ENCODE peak calls at places on chromosomes 4 and X, in eight cellular contexts. U is MCF 10A, J is glutamatergic neuron, H is heart right ventricle, F is GM12865, Y is AG09309, Q is PC-3, C is NB4. D is an unnamed sample.

GRCh38 chrX:24879679-24880078 is 136.1 kb downstream of the ARX start:
- DNase-seq in Y (no peak), U (no peak), Q (no peak), J (no peak), H (no peak), F (no peak), C (no peak), D (no peak)

GRCh38 chr4:1597021-1597931 is 86.8 kb downstream of the FAM53A start:
- DNase-seq in F (no peak), C (no peak), H (peak; percentile 1), Q (no peak), J (peak; percentile 10), Y (no peak), U (no peak), D (no peak)

GRCh38 chr4:148444296-148445070 is 2.3 kb upstream of the NR3C2 start:
- DNase-seq in H (peak; percentile 55), J (peak; percentile 59), F (peak; percentile 18), C (no peak), Y (no peak), U (no peak), Q (peak; percentile 22), D (no peak)

GRCh38 chr4:159725571-159725970 is 622.7 kb downstream of the RAPGEF2 start:
- DNase-seq in Y (no peak), J (no peak), H (no peak), C (no peak), F (no peak), Q (peak; percentile 60), U (peak; percentile 17), D (no peak)

GRCh38 chr4:33067221-33067620 is 2347.1 kb downstream of the PCDH7 start:
- DNase-seq in C (no peak), Q (peak; percentile 24), H (no peak), Y (no peak), J (no peak), U (no peak), F (no peak), D (no peak)

GRCh38 chr4:147049940-147050852 is 104.5 kb upstream of the TTC29 start:
- DNase-seq in C (no peak), Q (peak; percentile 29), Y (no peak), F (no peak), U (peak; percentile 80), J (peak; percentile 63), H (no peak), D (no peak)

GRCh38 chr4:107945809-107946208 is 14.5 kb downstream of the CYP2U1 start:
- DNase-seq in Q (no peak), Y (no peak), J (no peak), H (no peak), U (no peak), C (no peak), F (no peak), D (no peak)

GRCh38 chr4:40003986-40004385 is 26.3 kb upstream of the PDS5A start:
- DNase-seq in C (peak; percentile 93), J (no peak), H (no peak), U (no peak), F (peak; percentile 6), Q (peak; percentile 20), Y (no peak), D (no peak)

GRCh38 chrX:20029728-20030127 is 38.9 kb upstream of the BCLAF3 start:
- DNase-seq in C (no peak), J (no peak), H (no peak), Q (peak; percentile 88), Y (no peak), F (peak; percentile 0), U (no peak), D (no peak)

GRCh38 chr4:122845760-122846159 is 19.1 kb downstream of the FGF2 start:
- DNase-seq in H (no peak), Y (no peak), F (peak; percentile 16), U (no peak), Q (no peak), C (no peak), J (no peak), D (no peak)

GRCh38 chr4:26992657-26993361 is 132.2 kb downstream of the STIM2 start:
- DNase-seq in F (peak; percentile 79), Y (peak; percentile 16), C (peak; percentile 78), U (peak; percentile 16), H (no peak), Q (no peak), J (no peak), D (peak; percentile 40)

GRCh38 chrX:11416600-11416999 is 123.4 kb downstream of the AMELX start:
- DNase-seq in J (no peak), Y (no peak), F (no peak), H (no peak), U (peak; percentile 55), Q (no peak), C (no peak), D (no peak)

GRCh38 chr4:21879187-21879586 is 69.4 kb downstream of the KCNIP4 start:
- DNase-seq in Q (peak; percentile 21), Y (no peak), U (peak; percentile 60), F (peak; percentile 4), C (peak; percentile 15), H (no peak), J (peak; percentile 27), D (no peak)

GRCh38 chrX:67780694-67781109 is 236.9 kb downstream of the AR start:
- DNase-seq in J (no peak), H (peak; percentile 58), Y (peak; percentile 92), C (peak; percentile 32), U (peak; percentile 92), F (peak; percentile 3), Q (peak; percentile 2), D (peak; percentile 88)

GRCh38 chr4:10730019-10730418 is 45.5 kb upstream of the CLNK start:
- DNase-seq in Y (no peak), C (no peak), U (no peak), J (no peak), F (peak; percentile 63), H (no peak), Q (no peak), D (no peak)

GRCh38 chrX:8738588-8739189 is 6.8 kb upstream of the ANOS1 start:
- DNase-seq in H (no peak), C (peak; percentile 55), Y (no peak), F (peak; percentile 26), J (peak; percentile 59), U (peak; percentile 52), Q (peak; percentile 74), D (peak; percentile 31)

GRCh38 chr4:95549246-95550138 is 719 bp upstream of the UNC5C start:
- DNase-seq in H (peak; percentile 75), J (peak; percentile 76), Q (no peak), U (peak; percentile 28), F (peak; percentile 81), Y (no peak), C (peak; percentile 68), D (no peak)

GRCh38 chr4:61245321-61245720 is 45.2 kb downstream of the ADGRL3 start:
- DNase-seq in U (no peak), H (no peak), F (no peak), Q (no peak), J (no peak), C (no peak), Y (no peak), D (no peak)

GRCh38 chr4:113603926-113604325 is 157.6 kb downstream of the CAMK2D start:
- DNase-seq in H (no peak), C (no peak), J (no peak), U (no peak), F (no peak), Y (no peak), Q (no peak), D (no peak)

GRCh38 chrX:54473993-54474859 is 21.8 kb downstream of the FGD1 start:
- DNase-seq in F (no peak), C (no peak), U (peak; percentile 77), H (no peak), Y (no peak), J (no peak), Q (peak; percentile 80), D (no peak)

GRCh38 chrX:149871940-149872339 is 9.0 kb upstream of the MAGEA8 start:
- DNase-seq in J (peak; percentile 46), C (peak; percentile 47), Y (no peak), U (peak; percentile 56), Q (peak; percentile 70), H (no peak), F (peak; percentile 58), D (no peak)
- TF ChIP-seq CTCF in J (peak; percentile 28), C (peak; percentile 52), Y (peak; percentile 17), U (peak; percentile 9), Q (peak; percentile 74), H (no peak), F (peak; percentile 67), D (no peak)

DNA sequence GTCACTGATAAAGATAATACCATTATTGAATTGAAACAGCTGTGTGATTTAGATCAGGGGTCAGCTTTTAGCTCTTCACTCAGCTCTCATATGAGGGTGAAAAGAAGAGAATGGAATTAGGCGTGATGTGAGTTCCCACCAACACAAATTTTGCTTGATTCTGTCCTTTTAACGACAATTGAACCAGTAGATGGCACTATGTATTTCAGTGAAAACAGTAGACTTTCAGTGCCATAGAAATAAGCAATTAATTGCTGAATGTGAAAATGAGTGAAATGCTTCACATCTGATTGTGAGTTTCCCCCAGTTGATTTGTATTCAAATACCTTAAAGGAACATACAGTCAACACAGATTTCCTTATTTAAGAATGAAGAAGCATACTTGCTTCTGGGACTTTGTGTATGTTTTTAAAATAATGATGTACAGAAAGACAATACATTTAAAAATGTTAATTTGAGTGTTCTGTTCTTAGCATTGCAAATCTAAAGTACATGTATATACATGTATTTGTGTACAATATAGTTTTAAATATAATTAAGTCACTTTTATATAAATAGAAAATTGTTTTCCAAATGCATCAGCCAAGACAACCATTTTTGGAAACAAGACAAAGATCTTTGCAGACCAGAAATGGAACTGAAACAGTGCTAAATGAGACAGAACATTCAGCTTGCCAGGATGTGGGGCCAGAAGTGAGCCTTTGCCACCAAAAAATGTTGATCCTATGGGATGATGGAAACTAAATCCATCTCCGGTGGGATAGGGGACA is 178.8 kb downstream of the SNCA start:
- DNase-seq in F (peak; percentile 40), Q (peak; percentile 29), C (peak; percentile 19), H (no peak), J (no peak), Y (peak; percentile 17), U (peak; percentile 53), D (peak; percentile 31)
- TF ChIP-seq CTCF in F (peak; percentile 13), Q (peak; percentile 52), C (no peak), H (peak; percentile 54), J (peak; percentile 35), Y (peak; percentile 52), U (peak; percentile 38), D (peak; percentile 35)

DNA sequence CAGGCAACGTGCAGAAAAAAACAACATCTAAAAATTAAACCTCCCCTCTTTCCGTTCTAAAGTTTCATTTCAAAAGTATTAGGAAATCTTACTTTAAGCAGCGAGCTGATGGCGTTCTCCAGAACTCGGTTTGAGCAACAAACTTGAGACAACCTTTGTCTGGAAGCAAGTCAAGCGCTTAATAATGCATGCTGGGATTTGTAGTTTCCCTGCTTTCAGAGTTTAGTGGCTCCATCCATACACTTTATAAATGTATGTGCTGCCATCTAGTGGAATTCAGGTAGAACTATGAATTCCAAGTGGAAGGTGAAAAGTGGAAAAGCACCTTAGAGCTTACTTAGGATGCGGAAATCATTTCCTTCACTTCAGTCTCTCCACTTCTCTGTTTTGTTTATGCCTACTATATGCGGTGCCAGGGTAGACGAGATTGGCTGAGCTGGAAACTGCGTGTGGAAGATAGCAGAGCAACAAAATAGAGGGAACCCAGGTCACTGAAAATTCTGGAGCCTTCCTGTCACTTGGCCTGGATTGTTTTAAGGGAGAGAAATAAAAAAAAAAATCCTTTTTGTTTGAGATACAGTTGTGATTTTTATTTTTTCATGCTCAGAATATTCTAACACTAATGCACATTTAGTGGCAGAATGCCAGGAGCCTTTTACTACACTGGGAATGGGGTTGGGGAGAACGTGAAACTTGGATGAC is at the start of gene BDH2:
- DNase-seq in U (peak; percentile 96), J (no peak), Y (peak; percentile 93), F (peak; percentile 90), Q (peak; percentile 89), C (peak; percentile 89), H (no peak), D (peak; percentile 95)
- TF ChIP-seq CTCF in U (peak; percentile 59), J (peak; percentile 76), Y (peak; percentile 60), F (peak; percentile 55), Q (peak; percentile 74), C (peak; percentile 48), H (peak; percentile 84), D (peak; percentile 62)

GRCh38 chrX:115679460-115679859 is 118.5 kb downstream of the PLS3 start:
- DNase-seq in J (no peak), C (peak; percentile 11), Y (no peak), H (no peak), F (peak; percentile 24), Q (peak; percentile 56), U (peak; percentile 52), D (peak; percentile 13)
- TF ChIP-seq CTCF in J (no peak), C (no peak), Y (peak; percentile 48), H (peak; percentile 48), F (peak; percentile 13), Q (peak; percentile 69), U (peak; percentile 37), D (peak; percentile 45)

D was measured in astrocyte of the cerebellum.